ENCODE peak calls at places on chromosome 9, in ten cellular contexts. K, D, L, Q, M, E, R, F, J and Z are unnamed samples. For H3K4me1, the result is how much of the 10 kb centered on the place peaks cover.

GRCh38 chr9:105608685-105609598 is 51.0 kb downstream of the FKTN start:
- DNase-seq in L (no peak), E (no peak), Q (peak), D (peak), J (peak), K (no peak), M (no peak), F (no peak), R (no peak), Z (no peak)

GRCh38 chr9:105127863-105128220 is 116.6 kb upstream of the SLC44A1 start:
- DNase-seq in J (no peak), K (no peak), E (no peak), R (no peak), Q (no peak), D (no peak), M (no peak), F (no peak), L (no peak), Z (no peak)

GRCh38 chr9:124532897-124533296 is 25.7 kb upstream of the NR5A1 start:
- DNase-seq in M (no peak), J (no peak), L (no peak), Q (no peak), F (no peak), D (no peak), K (no peak), R (no peak), E (no peak), Z (no peak)

GRCh38 chr9:33719581-33720374 is 75.6 kb upstream of the PRSS3 start:
- DNase-seq in K (no peak), E (peak), L (peak), F (no peak), Q (peak), D (no peak), M (peak), J (peak), R (peak), Z (no peak)

GRCh38 chr9:100082786-100083185 is 16.0 kb downstream of the ERP44 start:
- DNase-seq in M (no peak), F (no peak), E (no peak), J (no peak), Q (no peak), L (no peak), K (no peak), D (no peak), R (no peak), Z (no peak)

GRCh38 chr9:3948826-3949578 is 350.9 kb downstream of the GLIS3 start:
- DNase-seq in L (no peak), K (no peak), M (no peak), F (no peak), Q (no peak), J (no peak), R (no peak), E (no peak), D (no peak), Z (no peak)

GRCh38 chr9:107732781-107733529 is 243.4 kb upstream of the KLF4 start:
- DNase-seq in J (no peak), M (peak), D (no peak), K (no peak), Q (no peak), F (peak), E (peak), L (peak), R (peak), Z (no peak)

GRCh38 chr9:2181794-2182193 is 166.6 kb downstream of the SMARCA2 start:
- DNase-seq in Q (peak), E (peak), J (peak), F (no peak), D (peak), L (peak), R (no peak), K (peak), M (peak), Z (peak)

DNA sequence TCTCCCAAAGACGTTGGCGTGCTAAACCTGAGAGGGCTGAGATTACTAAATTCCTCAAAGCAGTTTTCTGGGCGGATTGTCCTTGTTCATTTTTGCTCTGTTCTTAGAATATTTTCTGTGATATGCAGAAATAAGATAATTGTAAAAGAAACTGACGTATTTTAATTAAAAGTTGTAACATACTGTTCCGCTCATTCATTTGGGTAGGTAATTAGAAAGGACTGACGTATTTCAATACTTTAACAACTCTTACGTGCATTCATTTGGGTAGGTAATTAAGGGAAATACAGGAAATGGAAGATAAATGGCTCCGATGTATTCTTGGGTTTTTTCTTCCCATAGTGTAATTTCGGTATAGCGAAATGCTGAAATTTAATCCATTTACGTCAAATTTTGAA is 1.1 kb downstream of the OSTF1 start:
- DNase-seq in E (no peak), L (no peak), D (no peak), F (no peak), Q (no peak), J (no peak), R (no peak), M (no peak), K (no peak), Z (no peak)
- H3K4me1 ChIP-seq in E (half or more), L (under half), D (under half), F (under half), Q (under half), J (under half), R (under half), M (under half), K (under half), Z (under half)

GRCh38 chr9:20740929-20741582 is 57.0 kb downstream of the FOCAD start:
- DNase-seq in Q (no peak), D (no peak), F (no peak), R (no peak), K (no peak), L (no peak), M (no peak), E (no peak), J (peak), Z (no peak)
- TF ChIP-seq CTCF in Q (no peak), D (no peak), F (no peak), R (no peak), K (no peak), L (no peak), M (no peak), E (no peak), J (no peak), Z (no peak)

GRCh38 chr9:131578778-131579504 is 33.6 kb downstream of the PRRT1B start:
- DNase-seq in M (no peak), J (no peak), F (no peak), Q (no peak), L (no peak), K (peak), R (peak), D (no peak), E (peak), Z (no peak)
- TF ChIP-seq POLR2A in M (no peak), J (no peak), F (no peak), Q (no peak), L (no peak), K (no peak), R (no peak), D (no peak), E (no peak), Z (no peak)

GRCh38 chr9:127129718-127130085 is 7.3 kb upstream of the ANGPTL2 start:
- DNase-seq in J (no peak), F (no peak), D (no peak), R (peak), Q (no peak), E (no peak), M (peak), K (no peak), L (no peak), Z (no peak)
- H3K4me1 ChIP-seq in J (under half), F (under half), D (under half), R (under half), Q (under half), E (under half), M (half or more), K (under half), L (under half), Z (half or more)

GRCh38 chr9:129007035-129007765 is 20.9 kb downstream of the SH3GLB2 start:
- DNase-seq in K (no peak), J (no peak), E (no peak), R (peak), L (no peak), F (peak), M (no peak), Q (no peak), D (no peak), Z (peak)
- TF ChIP-seq CTCF in K (no peak), J (no peak), E (no peak), R (no peak), L (no peak), F (no peak), M (no peak), Q (no peak), D (no peak), Z (no peak)

GRCh38 chr9:75892168-75892901 is 1.9 kb downstream of the PCSK5 start:
- DNase-seq in L (no peak), K (peak), M (peak), R (peak), D (no peak), E (peak), F (peak), Q (peak), J (no peak), Z (peak)

GRCh38 chr9:75889977-75890540 is 414 bp upstream of the PCSK5 start:
- DNase-seq in L (peak), M (peak), J (no peak), K (peak), D (no peak), F (peak), E (peak), R (peak), Q (peak), Z (peak)

GRCh38 chr9:75891277-75892167 is 1.0 kb downstream of the PCSK5 start:
- DNase-seq in R (peak), L (no peak), K (peak), F (peak), E (peak), Q (peak), M (peak), J (no peak), D (peak), Z (peak)

GRCh38 chr9:75889577-75889976 is 896 bp upstream of the PCSK5 start:
- DNase-seq in K (peak), M (peak), J (no peak), E (no peak), L (no peak), F (no peak), Q (no peak), D (no peak), R (no peak), Z (no peak)

DNA sequence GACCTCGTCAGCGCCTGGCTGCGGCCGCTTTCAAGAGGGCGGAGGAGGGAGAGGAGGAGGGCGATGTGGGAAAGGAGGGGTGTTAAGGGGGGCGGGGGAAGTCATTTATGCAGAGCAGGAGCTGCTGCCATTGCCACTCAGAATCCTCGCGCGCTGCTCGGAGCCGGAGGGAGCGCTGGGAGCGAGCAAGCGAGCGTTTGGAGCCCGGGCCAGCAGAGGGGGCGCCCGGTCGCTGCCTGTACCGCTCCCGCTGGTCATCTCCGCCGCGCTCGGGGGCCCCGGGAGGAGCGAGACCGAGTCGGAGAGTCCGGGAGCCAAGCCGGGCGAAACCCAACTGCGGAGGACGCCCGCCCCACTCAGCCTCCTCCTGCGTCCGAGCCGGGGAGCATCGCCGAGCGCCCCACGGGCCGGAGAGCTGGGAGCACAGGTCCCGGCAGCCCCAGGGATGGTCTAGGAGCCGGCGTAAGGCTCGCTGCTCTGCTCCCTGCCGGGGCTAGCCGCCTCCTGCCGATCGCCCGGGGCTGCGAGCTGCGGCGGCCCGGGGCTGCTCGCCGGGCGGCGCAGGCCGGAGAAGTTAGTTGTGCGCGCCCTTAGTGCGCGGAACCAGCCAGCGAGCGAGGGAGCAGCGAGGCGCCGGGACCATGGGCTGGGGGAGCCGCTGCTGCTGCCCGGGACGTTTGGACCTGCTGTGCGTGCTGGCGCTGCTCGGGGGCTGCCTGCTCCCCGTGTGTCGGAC is at the start of gene PCSK5:
- DNase-seq in F (peak), Q (peak), R (peak), M (peak), E (peak), J (peak), D (peak), L (peak), K (peak), Z (peak)
- TF ChIP-seq POLR2A in F (peak), Q (peak), R (peak), M (peak), E (peak), J (no peak), D (peak), L (no peak), K (peak), Z (no peak)

GRCh38 chr9:121185178-121185745 is 16.4 kb downstream of the RAB14 start:
- DNase-seq in K (no peak), R (no peak), L (no peak), Q (no peak), E (no peak), M (no peak), F (no peak), J (no peak), D (no peak), Z (no peak)
- H3K4me1 ChIP-seq in K (under half), R (under half), L (under half), Q (under half), E (half or more), M (under half), F (under half), J (under half), D (under half), Z (under half)

GRCh38 chr9:115254217-115254616 is 136.3 kb upstream of the TNC start:
- DNase-seq in D (no peak), J (no peak), F (no peak), Q (no peak), L (no peak), M (no peak), E (no peak), K (no peak), R (no peak), Z (no peak)

GRCh38 chr9:115254781-115255180 is 136.8 kb upstream of the TNC start:
- DNase-seq in F (no peak), R (no peak), M (no peak), J (no peak), L (no peak), D (no peak), E (no peak), K (no peak), Q (no peak), Z (no peak)

GRCh38 chr9:115250646-115251045 is 132.7 kb upstream of the TNC start:
- DNase-seq in L (no peak), M (no peak), E (no peak), J (no peak), K (no peak), R (no peak), Q (no peak), F (no peak), D (no peak), Z (no peak)
- TF ChIP-seq CTCF in L (no peak), M (no peak), E (no peak), J (no peak), K (no peak), R (no peak), Q (no peak), F (no peak), D (no peak), Z (no peak)

GRCh38 chr9:89309608-89310485 is 1.1 kb upstream of the CKS2 start:
- DNase-seq in D (peak), L (no peak), E (peak), F (no peak), J (no peak), K (peak), M (peak), Q (no peak), R (no peak), Z (no peak)
- TF ChIP-seq POLR2A in D (peak), L (no peak), E (no peak), F (no peak), J (peak), K (peak), M (no peak), Q (no peak), R (no peak), Z (no peak)

GRCh38 chr9:134344068-134344820 is 18.0 kb downstream of the RXRA start:
- DNase-seq in D (no peak), J (peak), L (no peak), K (peak), M (peak), R (no peak), F (no peak), Q (no peak), E (no peak), Z (peak)
- H3K4me1 ChIP-seq in D (under half), J (half or more), L (half or more), K (half or more), M (half or more), R (half or more), F (under half), Q (under half), E (half or more), Z (half or more)